ENCODE peak calls at places on chromosome 10, in ten cellular contexts. One of them, this sample, is unnamed.
A peak's percentile ranks its signal among the peaks of the same experiment; 100 is the strongest.

GRCh38 chr10:131090761-131091661 is 220.5 kb downstream of the TCERG1L start:
- DNase-seq in COR-L47: peak; percentile 74
- DNase-seq in progenitor cell of endocrine pancreas: no peak
- DNase-seq in endothelial cell: no peak
- DNase-seq in hepatocyte: no peak
- DNase-seq in H9: no peak
- DNase-seq in RPMI8226: peak; percentile 67
- DNase-seq in MCF 10A: no peak
- DNase-seq in left colon: no peak
- DNase-seq in activated CD8-positive, alpha-beta memory T cell treated with anti-CD3 and anti-CD28 coated beads for 48 hours: no peak
- DNase-seq in this sample: peak; percentile 58

GRCh38 chr10:34305189-34305588 is 509.9 kb downstream of the PARD3 start:
- DNase-seq in COR-L47: no peak
- DNase-seq in progenitor cell of endocrine pancreas: peak; percentile 26
- DNase-seq in endothelial cell: peak; percentile 46
- DNase-seq in hepatocyte: peak; percentile 82
- DNase-seq in H9: peak; percentile 88
- DNase-seq in RPMI8226: no peak
- DNase-seq in MCF 10A: peak; percentile 49
- DNase-seq in left colon: no peak
- DNase-seq in activated CD8-positive, alpha-beta memory T cell treated with anti-CD3 and anti-CD28 coated beads for 48 hours: no peak
- DNase-seq in this sample: peak; percentile 72

GRCh38 chr10:68598978-68599753 is 39.0 kb downstream of the TET1 start:
- DNase-seq in COR-L47: peak; percentile 73
- DNase-seq in progenitor cell of endocrine pancreas: no peak
- DNase-seq in endothelial cell: peak; percentile 11
- DNase-seq in hepatocyte: peak; percentile 39
- DNase-seq in H9: peak; percentile 56
- DNase-seq in RPMI8226: no peak
- DNase-seq in MCF 10A: no peak
- DNase-seq in left colon: peak; percentile 29
- DNase-seq in activated CD8-positive, alpha-beta memory T cell treated with anti-CD3 and anti-CD28 coated beads for 48 hours: no peak
- DNase-seq in this sample: no peak

GRCh38 chr10:24382979-24383663 is 174.2 kb downstream of the KIAA1217 start:
- DNase-seq in COR-L47: no peak
- DNase-seq in progenitor cell of endocrine pancreas: peak; percentile 30
- DNase-seq in endothelial cell: peak; percentile 9
- DNase-seq in hepatocyte: peak; percentile 65
- DNase-seq in H9: peak; percentile 34
- DNase-seq in RPMI8226: peak; percentile 2
- DNase-seq in MCF 10A: peak; percentile 89
- DNase-seq in left colon: peak; percentile 49
- DNase-seq in activated CD8-positive, alpha-beta memory T cell treated with anti-CD3 and anti-CD28 coated beads for 48 hours: no peak
- DNase-seq in this sample: no peak

GRCh38 chr10:97468162-97468561 is 22.2 kb downstream of the ZDHHC16 start:
- DNase-seq in COR-L47: no peak
- DNase-seq in progenitor cell of endocrine pancreas: no peak
- DNase-seq in endothelial cell: no peak
- DNase-seq in hepatocyte: no peak
- DNase-seq in H9: no peak
- DNase-seq in RPMI8226: peak; percentile 93
- DNase-seq in MCF 10A: peak; percentile 50
- DNase-seq in left colon: peak; percentile 42
- DNase-seq in activated CD8-positive, alpha-beta memory T cell treated with anti-CD3 and anti-CD28 coated beads for 48 hours: no peak
- DNase-seq in this sample: no peak

GRCh38 chr10:73471226-73471625 is 24.6 kb downstream of the PPP3CB start:
- DNase-seq in COR-L47: no peak
- DNase-seq in progenitor cell of endocrine pancreas: no peak
- DNase-seq in endothelial cell: no peak
- DNase-seq in hepatocyte: no peak
- DNase-seq in H9: no peak
- DNase-seq in RPMI8226: no peak
- DNase-seq in MCF 10A: no peak
- DNase-seq in left colon: no peak
- DNase-seq in activated CD8-positive, alpha-beta memory T cell treated with anti-CD3 and anti-CD28 coated beads for 48 hours: no peak
- DNase-seq in this sample: no peak

GRCh38 chr10:60870803-60871202 is 73.2 kb downstream of the RHOBTB1 start:
- DNase-seq in COR-L47: peak; percentile 76
- DNase-seq in progenitor cell of endocrine pancreas: no peak
- DNase-seq in endothelial cell: no peak
- DNase-seq in hepatocyte: no peak
- DNase-seq in H9: no peak
- DNase-seq in RPMI8226: no peak
- DNase-seq in MCF 10A: no peak
- DNase-seq in left colon: no peak
- DNase-seq in activated CD8-positive, alpha-beta memory T cell treated with anti-CD3 and anti-CD28 coated beads for 48 hours: no peak
- DNase-seq in this sample: no peak

GRCh38 chr10:122264442-122264841 is 6.7 kb upstream of the BTBD16 start:
- DNase-seq in COR-L47: no peak
- DNase-seq in progenitor cell of endocrine pancreas: no peak
- DNase-seq in endothelial cell: no peak
- DNase-seq in hepatocyte: peak; percentile 23
- DNase-seq in H9: no peak
- DNase-seq in RPMI8226: no peak
- DNase-seq in MCF 10A: no peak
- DNase-seq in left colon: no peak
- DNase-seq in activated CD8-positive, alpha-beta memory T cell treated with anti-CD3 and anti-CD28 coated beads for 48 hours: no peak
- DNase-seq in this sample: no peak

GRCh38 chr10:52566471-52567246 is 205.9 kb downstream of the MBL2 start:
- DNase-seq in COR-L47: no peak
- DNase-seq in progenitor cell of endocrine pancreas: no peak
- DNase-seq in endothelial cell: peak; percentile 13
- DNase-seq in hepatocyte: peak; percentile 41
- DNase-seq in H9: no peak
- DNase-seq in RPMI8226: peak; percentile 10
- DNase-seq in MCF 10A: peak; percentile 77
- DNase-seq in left colon: no peak
- DNase-seq in activated CD8-positive, alpha-beta memory T cell treated with anti-CD3 and anti-CD28 coated beads for 48 hours: no peak
- DNase-seq in this sample: no peak

GRCh38 chr10:116470768-116471415 is 43.2 kb downstream of the PNLIPRP3 start:
- DNase-seq in COR-L47: no peak
- DNase-seq in progenitor cell of endocrine pancreas: no peak
- DNase-seq in endothelial cell: peak; percentile 46
- DNase-seq in hepatocyte: peak; percentile 41
- DNase-seq in H9: peak; percentile 63
- DNase-seq in RPMI8226: peak; percentile 5
- DNase-seq in MCF 10A: peak; percentile 58
- DNase-seq in left colon: no peak
- DNase-seq in activated CD8-positive, alpha-beta memory T cell treated with anti-CD3 and anti-CD28 coated beads for 48 hours: no peak
- DNase-seq in this sample: peak; percentile 62

GRCh38 chr10:22500567-22501369 is 155.5 kb downstream of the SPAG6 start:
- DNase-seq in COR-L47: no peak
- DNase-seq in progenitor cell of endocrine pancreas: no peak
- DNase-seq in endothelial cell: no peak
- DNase-seq in hepatocyte: peak; percentile 43
- DNase-seq in H9: no peak
- DNase-seq in RPMI8226: no peak
- DNase-seq in MCF 10A: no peak
- DNase-seq in left colon: no peak
- DNase-seq in activated CD8-positive, alpha-beta memory T cell treated with anti-CD3 and anti-CD28 coated beads for 48 hours: no peak
- DNase-seq in this sample: no peak

GRCh38 chr10:61588770-61589211 is 73.9 kb upstream of the CABCOCO1 start:
- DNase-seq in COR-L47: no peak
- DNase-seq in progenitor cell of endocrine pancreas: no peak
- DNase-seq in endothelial cell: no peak
- DNase-seq in hepatocyte: peak; percentile 53
- DNase-seq in H9: no peak
- DNase-seq in RPMI8226: no peak
- DNase-seq in MCF 10A: no peak
- DNase-seq in left colon: no peak
- DNase-seq in activated CD8-positive, alpha-beta memory T cell treated with anti-CD3 and anti-CD28 coated beads for 48 hours: no peak
- DNase-seq in this sample: no peak

GRCh38 chr10:14524692-14525091 is 194.0 kb upstream of the FRMD4A start:
- DNase-seq in COR-L47: no peak
- DNase-seq in progenitor cell of endocrine pancreas: no peak
- DNase-seq in endothelial cell: no peak
- DNase-seq in hepatocyte: no peak
- DNase-seq in H9: no peak
- DNase-seq in RPMI8226: no peak
- DNase-seq in MCF 10A: no peak
- DNase-seq in left colon: no peak
- DNase-seq in activated CD8-positive, alpha-beta memory T cell treated with anti-CD3 and anti-CD28 coated beads for 48 hours: no peak
- DNase-seq in this sample: no peak

GRCh38 chr10:77111611-77112550 is 525.7 kb downstream of the KCNMA1 start:
- DNase-seq in COR-L47: peak; percentile 1
- DNase-seq in progenitor cell of endocrine pancreas: no peak
- DNase-seq in endothelial cell: peak; percentile 46
- DNase-seq in hepatocyte: peak; percentile 73
- DNase-seq in H9: no peak
- DNase-seq in RPMI8226: peak; percentile 14
- DNase-seq in MCF 10A: peak; percentile 72
- DNase-seq in left colon: no peak
- DNase-seq in activated CD8-positive, alpha-beta memory T cell treated with anti-CD3 and anti-CD28 coated beads for 48 hours: no peak
- DNase-seq in this sample: peak; percentile 19

This sample was measured in H1.